ENCODE peak calls at places on chromosomes 5 and 9, in six cellular contexts. T is ovary, P is PC-3, O is esophagus squamous epithelium, Y is left ventricle myocardium inferior, M is aorta. V is an unnamed sample.

GRCh38 chr9:127693143-127693542 is 13.6 kb upstream of the CFAP157 start:
- DNase-seq in T (no peak), P (no peak), O (no peak), Y (no peak), M (no peak), V (no peak)

GRCh38 chr9:121281614-121282291 is 13.8 kb downstream of the GSN start:
- DNase-seq in T (peak), P (peak), O (peak), Y (peak), M (peak), V (peak)

GRCh38 chr5:107112207-107112606 is 558.5 kb downstream of the EFNA5 start:
- DNase-seq in T (no peak), P (no peak), O (no peak), Y (no peak), M (no peak), V (no peak)

GRCh38 chr9:100028201-100028784 is 70.5 kb downstream of the ERP44 start:
- DNase-seq in T (peak), P (peak), O (peak), Y (peak), M (peak), V (peak)

GRCh38 chr5:178488696-178489095 is 101.5 kb downstream of the COL23A1 start:
- DNase-seq in T (no peak), P (no peak), O (no peak), Y (no peak), M (no peak), V (no peak)

GRCh38 chr9:137666505-137666809 is 47.7 kb downstream of the EHMT1 start:
- DNase-seq in T (no peak), P (no peak), O (no peak), Y (peak), M (no peak), V (no peak)

GRCh38 chr9:122372856-122373845 is 2.3 kb downstream of the PTGS1 start:
- DNase-seq in T (no peak), P (no peak), O (no peak), Y (no peak), M (no peak), V (no peak)

GRCh38 chr9:2570615-2571479 is 50.7 kb upstream of the VLDLR start:
- DNase-seq in T (peak), P (peak), O (no peak), Y (peak), M (peak), V (peak)

GRCh38 chr9:113620377-113621161 is 157.0 kb downstream of the RGS3 start:
- DNase-seq in T (peak), P (peak), O (no peak), Y (peak), M (peak), V (peak)

GRCh38 chr9:31185831-31186230 is 1198.6 kb upstream of the ACO1 start:
- DNase-seq in T (no peak), P (peak), O (no peak), Y (no peak), M (no peak), V (no peak)

GRCh38 chr9:5453673-5454072 is 3.3 kb downstream of the CD274 start:
- DNase-seq in T (no peak), P (no peak), O (no peak), Y (no peak), M (no peak), V (no peak)

GRCh38 chr9:70868661-70869652 is 252.5 kb downstream of the TRPM3 start:
- DNase-seq in T (peak), P (no peak), O (no peak), Y (no peak), M (no peak), V (peak)

GRCh38 chr5:77558266-77558665 is 66.2 kb upstream of the WDR41 start:
- DNase-seq in T (no peak), P (no peak), O (no peak), Y (no peak), M (no peak), V (no peak)

GRCh38 chr5:1799110-1799601 is 481 bp downstream of the MRPL36 start:
- DNase-seq in T (peak), P (no peak), O (no peak), Y (no peak), M (no peak), V (no peak)

GRCh38 chr9:133821606-133822438 is 83.7 kb upstream of the SARDH start:
- DNase-seq in T (no peak), P (no peak), O (no peak), Y (no peak), M (no peak), V (no peak)

GRCh38 chr5:6652025-6652424 is 18.8 kb downstream of the SRD5A1 start:
- DNase-seq in T (no peak), P (no peak), O (no peak), Y (no peak), M (no peak), V (no peak)

GRCh38 chr5:128966846-128967245 is 1.6 kb downstream of the SLC27A6 start:
- DNase-seq in T (no peak), P (no peak), O (no peak), Y (no peak), M (no peak), V (no peak)

GRCh38 chr5:128965638-128966302 is 482 bp downstream of the SLC27A6 start:
- DNase-seq in T (peak), P (no peak), O (no peak), Y (no peak), M (no peak), V (peak)

GRCh38 chr5:128965011-128965637 is at the start of gene SLC27A6:
- DNase-seq in T (peak), P (no peak), O (no peak), Y (peak), M (no peak), V (peak)

GRCh38 chr5:128962211-128962610 is 3.1 kb upstream of the SLC27A6 start:
- DNase-seq in T (no peak), P (no peak), O (no peak), Y (no peak), M (no peak), V (peak)

DNA sequence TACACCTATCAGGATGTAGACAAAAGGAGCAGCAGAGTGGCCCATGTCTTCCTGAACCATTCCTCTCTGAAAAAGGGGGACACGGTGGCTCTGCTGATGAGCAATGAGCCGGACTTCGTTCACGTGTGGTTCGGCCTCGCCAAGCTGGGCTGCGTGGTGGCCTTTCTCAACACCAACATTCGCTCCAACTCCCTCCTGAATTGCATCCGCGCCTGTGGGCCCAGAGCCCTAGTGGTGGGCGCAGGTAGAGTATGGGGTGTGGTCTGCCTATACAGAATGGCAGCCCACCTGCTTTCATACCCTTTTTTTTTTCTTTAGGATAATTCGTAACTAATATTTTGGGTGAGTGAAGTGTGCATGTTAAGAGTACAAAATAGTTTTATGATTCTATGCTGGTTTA is 1.1 kb downstream of the SLC27A6 start:
- DNase-seq in T (no peak), P (no peak), O (no peak), Y (no peak), M (no peak), V (peak)
- H3K4me3 ChIP-seq in T (no peak), P (no peak), O (peak), Y (peak), M (no peak), V (peak)

DNA sequence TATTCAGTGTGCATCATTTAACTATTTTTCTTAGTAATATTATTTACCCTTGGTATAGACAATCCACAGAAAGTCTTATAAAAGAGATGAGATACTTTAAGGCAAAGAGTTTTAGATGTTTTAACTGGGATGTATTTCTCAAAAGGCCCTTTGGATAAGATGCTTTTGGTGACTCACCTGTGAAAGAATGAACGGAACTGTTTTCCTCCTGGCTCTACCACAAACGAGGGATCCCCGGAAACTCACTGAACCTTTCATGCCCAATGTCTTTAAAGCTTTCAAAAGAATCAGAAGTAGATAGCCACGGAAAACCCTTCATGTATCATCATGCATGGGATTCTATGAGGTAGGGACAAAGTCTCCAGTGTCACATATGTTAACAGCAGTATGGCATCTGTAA is 1.6 kb downstream of the ZNF782 start:
- DNase-seq in T (no peak), P (peak), O (no peak), Y (no peak), M (no peak), V (no peak)
- H3K4me3 ChIP-seq in T (no peak), P (peak), O (peak), Y (peak), M (no peak), V (no peak)

DNA sequence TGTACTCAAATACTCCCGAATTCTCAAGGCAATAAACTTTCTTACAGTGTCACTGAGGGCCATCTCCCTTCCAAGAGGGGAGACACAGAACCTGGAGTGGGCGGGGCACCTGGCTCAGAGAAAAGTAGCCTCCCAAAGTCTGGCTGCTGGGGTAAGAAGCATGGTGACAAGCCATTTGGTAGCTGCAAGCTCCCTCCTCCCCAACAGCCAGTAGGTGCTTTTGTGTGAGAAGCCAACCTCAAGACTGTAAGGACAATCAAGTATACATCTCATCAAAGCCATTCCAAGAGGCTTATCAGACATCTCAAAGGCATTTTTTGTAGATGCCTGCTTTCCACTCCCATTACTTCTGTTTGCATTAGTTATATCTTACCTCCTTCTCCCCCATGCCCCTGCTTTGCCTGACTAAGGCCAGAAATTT is 1.4 kb downstream of the DAB2 start:
- DNase-seq in T (no peak), P (peak), O (no peak), Y (peak), M (peak), V (no peak)
- H3K4me3 ChIP-seq in T (peak), P (peak), O (peak), Y (peak), M (peak), V (peak)

GRCh38 chr5:88884435-88884877 is 1.5 kb upstream of the MEF2C start:
- DNase-seq in T (no peak), P (no peak), O (no peak), Y (no peak), M (no peak), V (no peak)

GRCh38 chr5:88888291-88888690 is 5.3 kb upstream of the MEF2C start:
- DNase-seq in T (no peak), P (no peak), O (no peak), Y (no peak), M (no peak), V (no peak)

GRCh38 chr5:88885043-88885442 is 2.1 kb upstream of the MEF2C start:
- DNase-seq in T (no peak), P (no peak), O (no peak), Y (no peak), M (no peak), V (no peak)

GRCh38 chr5:88886756-88887741 is 4.1 kb upstream of the MEF2C start:
- DNase-seq in T (no peak), P (no peak), O (no peak), Y (no peak), M (peak), V (peak)

GRCh38 chr5:88886252-88886651 is 3.3 kb upstream of the MEF2C start:
- DNase-seq in T (no peak), P (no peak), O (no peak), Y (no peak), M (no peak), V (no peak)
- H3K4me3 ChIP-seq in T (peak), P (no peak), O (peak), Y (peak), M (peak), V (peak)

V was measured in right cardiac atrium.